ENCODE peak calls at places on chromosome 6, in five cellular contexts. G is DMS153; O is stimulated activated naive B cell treated with anti-CD40 and anti-IgM and Interleukin-4, amounts not matched to agents 10 μg/mL and 1 μg/mL and 100 μg/mL, for 72 hours; S is ELR; L is heart right ventricle. W is an unnamed sample.

GRCh38 chr6:133854633-133855598 is 34.0 kb upstream of the TCF21 start:
- DNase-seq in L (no peak), G (peak), O (peak), S (no peak), W (no peak)

GRCh38 chr6:137353842-137354397 is 134.7 kb upstream of the IFNGR1 start:
- DNase-seq in S (no peak), G (no peak), L (no peak), O (no peak), W (no peak)

GRCh38 chr6:41901882-41902519 is 6.8 kb upstream of the USP49 start:
- DNase-seq in S (peak), O (no peak), G (no peak), L (peak), W (no peak)

GRCh38 chr6:73309784-73310502 is 44.1 kb downstream of the DPPA5 start:
- DNase-seq in G (peak), L (peak), S (peak), O (peak), W (peak)

GRCh38 chr6:113137411-113137810 is 719.7 kb upstream of the MARCKS start:
- DNase-seq in O (no peak), S (no peak), L (peak), G (no peak), W (no peak)

GRCh38 chr6:62805431-62805830 is 405.8 kb upstream of the FKBP1C start:
- DNase-seq in S (no peak), L (no peak), G (no peak), O (no peak), W (no peak)

GRCh38 chr6:138222901-138223546 is 4.7 kb upstream of the PBOV1 start:
- DNase-seq in S (no peak), O (no peak), G (peak), L (no peak), W (no peak)

GRCh38 chr6:112149719-112150263 is 62.4 kb downstream of the FAM229B start:
- DNase-seq in S (no peak), G (no peak), O (no peak), L (no peak), W (no peak)

GRCh38 chr6:15870354-15871043 is 207.7 kb upstream of the DTNBP1 start:
- DNase-seq in O (no peak), L (no peak), G (no peak), S (peak), W (no peak)

GRCh38 chr6:126625019-126625418 is 285.1 kb downstream of the CENPW start:
- DNase-seq in O (no peak), L (no peak), G (no peak), S (peak), W (no peak)

GRCh38 chr6:41780623-41781301 is at the start of gene PRICKLE4:
- DNase-seq in L (peak), S (peak), G (no peak), O (no peak), W (no peak)

GRCh38 chr6:19024737-19025136 is 637.6 kb downstream of the RNF144B start:
- DNase-seq in L (peak), S (peak), O (no peak), G (no peak), W (no peak)

W was measured in CD14-positive monocyte.